ENCODE peak calls at places on chromosomes 6 and 20, in four cellular contexts. B is nucleus accumbens, Q is HT-29, P is SHP77. N is an unnamed sample.

GRCh38 chr6:77290798-77291197 is 172.5 kb downstream of the HTR1B start:
- DNase-seq in Q (no peak), B (no peak), P (no peak), N (no peak)

GRCh38 chr20:53402233-53403005 is 191.2 kb downstream of the ZNF217 start:
- DNase-seq in P (no peak), B (no peak), Q (no peak), N (no peak)

GRCh38 chr6:168348186-168348585 is 28.6 kb upstream of the DACT2 start:
- DNase-seq in Q (no peak), P (no peak), B (no peak), N (no peak)

GRCh38 chr20:52083627-52084232 is 107.8 kb downstream of the ZFP64 start:
- DNase-seq in B (no peak), P (peak; percentile 16), Q (peak; percentile 95), N (peak; percentile 42)

GRCh38 chr6:28789553-28790083 is 134.2 kb downstream of the TRIM27 start:
- DNase-seq in Q (peak; percentile 74), P (peak; percentile 29), B (no peak), N (no peak)

GRCh38 chr20:21741266-21741665 is 35.8 kb downstream of the PAX1 start:
- DNase-seq in Q (no peak), P (no peak), B (no peak), N (no peak)

GRCh38 chr6:168195712-168196111 is 116.7 kb upstream of the FRMD1 start:
- DNase-seq in B (no peak), P (no peak), Q (no peak), N (no peak)

GRCh38 chr6:422423-423061 is 31.0 kb downstream of the IRF4 start:
- DNase-seq in B (no peak), Q (peak; percentile 17), P (no peak), N (no peak)

GRCh38 chr6:145529582-145529981 is 205.7 kb downstream of the EPM2A start:
- DNase-seq in P (no peak), B (no peak), Q (no peak), N (no peak)

GRCh38 chr6:34531580-34532201 is 24.4 kb downstream of the SPDEF start:
- DNase-seq in B (peak; percentile 4), Q (no peak), P (peak; percentile 68), N (peak; percentile 76)

GRCh38 chr20:25276533-25277050 is 28.7 kb downstream of the PYGB start:
- DNase-seq in P (no peak), Q (no peak), B (no peak), N (no peak)

GRCh38 chr6:159929819-159930218 is 39.0 kb downstream of the MAS1 start:
- DNase-seq in P (peak; percentile 58), B (no peak), Q (peak; percentile 29), N (no peak)

GRCh38 chr20:59657459-59658046 is 53.2 kb downstream of the PHACTR3 start:
- DNase-seq in Q (no peak), P (no peak), B (no peak), N (no peak)

GRCh38 chr6:147648936-147649335 is 140.4 kb downstream of the SAMD5 start:
- DNase-seq in Q (no peak), B (no peak), P (no peak), N (no peak)

GRCh38 chr6:19999319-20000191 is 162.4 kb downstream of the ID4 start:
- DNase-seq in B (no peak), Q (peak; percentile 10), P (no peak), N (no peak)

GRCh38 chr6:138296786-138297185 is 78.5 kb upstream of the PBOV1 start:
- DNase-seq in P (no peak), B (no peak), Q (no peak), N (no peak)

GRCh38 chr6:101231606-101232235 is 161.8 kb upstream of the GRIK2 start:
- DNase-seq in B (no peak), P (no peak), Q (no peak), N (no peak)